ENCODE peak calls at places on chromosomes 13 and 19, in six cellular contexts. One of them, this sample, is unnamed.

GRCh38 chr13:33953203-33953602 is 135.3 kb downstream of the RFC3 start:
- DNase-seq in H1: no peak
- DNase-seq in neuronal stem cell: no peak
- DNase-seq in H9: no peak
- DNase-seq in IMR-90: peak
- DNase-seq in trophoblast cell: no peak
- DNase-seq in this sample: no peak

GRCh38 chr19:29121684-29122083 is 91.3 kb downstream of the UQCRFS1 start:
- DNase-seq in neuronal stem cell: no peak
- DNase-seq in H9: peak
- DNase-seq in H1: peak
- DNase-seq in trophoblast cell: peak
- DNase-seq in IMR-90: no peak
- DNase-seq in this sample: no peak

GRCh38 chr13:18946738-18947137 is 234.9 kb downstream of the TUBA3C start:
- DNase-seq in H9: no peak
- DNase-seq in neuronal stem cell: no peak
- DNase-seq in trophoblast cell: no peak
- DNase-seq in IMR-90: no peak
- DNase-seq in H1: no peak
- DNase-seq in this sample: no peak

GRCh38 chr13:24264976-24265375 is 44.4 kb upstream of the C1QTNF9 start:
- DNase-seq in neuronal stem cell: no peak
- DNase-seq in IMR-90: no peak
- DNase-seq in H9: no peak
- DNase-seq in H1: no peak
- DNase-seq in trophoblast cell: no peak
- DNase-seq in this sample: no peak

GRCh38 chr19:40422428-40423226 is 3.2 kb downstream of the SERTAD1 start:
- DNase-seq in IMR-90: no peak
- DNase-seq in H1: no peak
- DNase-seq in trophoblast cell: no peak
- DNase-seq in neuronal stem cell: no peak
- DNase-seq in H9: no peak
- DNase-seq in this sample: no peak

GRCh38 chr19:46813570-46814358 is 25.4 kb upstream of the SLC1A5 start:
- DNase-seq in trophoblast cell: no peak
- DNase-seq in H1: no peak
- DNase-seq in IMR-90: peak
- DNase-seq in neuronal stem cell: no peak
- DNase-seq in H9: no peak
- DNase-seq in this sample: peak

GRCh38 chr13:112343591-112343990 is 32.6 kb upstream of the SPACA7 start:
- DNase-seq in neuronal stem cell: no peak
- DNase-seq in H9: peak
- DNase-seq in IMR-90: no peak
- DNase-seq in trophoblast cell: no peak
- DNase-seq in H1: no peak
- DNase-seq in this sample: no peak

GRCh38 chr19:1133471-1133929 is 29.7 kb downstream of the GPX4 start:
- DNase-seq in H1: no peak
- DNase-seq in trophoblast cell: no peak
- DNase-seq in H9: peak
- DNase-seq in IMR-90: no peak
- DNase-seq in neuronal stem cell: no peak
- DNase-seq in this sample: no peak

GRCh38 chr13:30690282-30691188 is 44.8 kb upstream of the ALOX5AP start:
- DNase-seq in H9: no peak
- DNase-seq in H1: no peak
- DNase-seq in IMR-90: peak
- DNase-seq in trophoblast cell: peak
- DNase-seq in neuronal stem cell: no peak
- DNase-seq in this sample: peak

GRCh38 chr19:15841875-15842569 is 26.6 kb upstream of the OR10H1 start:
- DNase-seq in IMR-90: no peak
- DNase-seq in H9: no peak
- DNase-seq in trophoblast cell: no peak
- DNase-seq in H1: no peak
- DNase-seq in neuronal stem cell: no peak
- DNase-seq in this sample: no peak

GRCh38 chr19:6890938-6891337 is 3.6 kb downstream of the ADGRE1 start:
- DNase-seq in neuronal stem cell: no peak
- DNase-seq in H1: no peak
- DNase-seq in trophoblast cell: no peak
- DNase-seq in H9: no peak
- DNase-seq in IMR-90: no peak
- DNase-seq in this sample: no peak

GRCh38 chr19:4815426-4816387 is 15.8 kb downstream of the TICAM1 start:
- DNase-seq in trophoblast cell: peak
- DNase-seq in H9: peak
- DNase-seq in neuronal stem cell: peak
- DNase-seq in IMR-90: peak
- DNase-seq in H1: peak
- DNase-seq in this sample: peak

GRCh38 chr19:42024622-42025111 is 30.6 kb upstream of the ATP1A3 start:
- DNase-seq in H9: no peak
- DNase-seq in neuronal stem cell: no peak
- DNase-seq in IMR-90: peak
- DNase-seq in trophoblast cell: no peak
- DNase-seq in H1: no peak
- DNase-seq in this sample: peak

GRCh38 chr19:19628499-19629134 is 597 bp upstream of the LPAR2 start:
- DNase-seq in H9: peak
- DNase-seq in neuronal stem cell: peak
- DNase-seq in H1: peak
- DNase-seq in IMR-90: peak
- DNase-seq in trophoblast cell: peak
- DNase-seq in this sample: peak

GRCh38 chr19:17286263-17286662 is 4.6 kb downstream of the ANKLE1 start:
- DNase-seq in neuronal stem cell: no peak
- DNase-seq in IMR-90: no peak
- DNase-seq in H9: no peak
- DNase-seq in H1: no peak
- DNase-seq in trophoblast cell: no peak
- DNase-seq in this sample: no peak

GRCh38 chr13:80348750-80349149 is 7.8 kb upstream of the SPRY2 start:
- DNase-seq in H1: no peak
- DNase-seq in trophoblast cell: no peak
- DNase-seq in H9: no peak
- DNase-seq in IMR-90: no peak
- DNase-seq in neuronal stem cell: no peak
- DNase-seq in this sample: no peak

GRCh38 chr19:35715981-35716734 is 1.6 kb upstream of the KMT2B start:
- DNase-seq in H1: no peak
- DNase-seq in trophoblast cell: peak
- DNase-seq in IMR-90: peak
- DNase-seq in H9: no peak
- DNase-seq in neuronal stem cell: no peak
- DNase-seq in this sample: no peak

GRCh38 chr19:14375055-14375581 is 6.1 kb upstream of the ADGRE5 start:
- DNase-seq in IMR-90: no peak
- DNase-seq in neuronal stem cell: no peak
- DNase-seq in H1: no peak
- DNase-seq in H9: no peak
- DNase-seq in trophoblast cell: no peak
- DNase-seq in this sample: no peak

GRCh38 chr19:35644987-35645679 is 3.0 kb upstream of the COX6B1 start:
- DNase-seq in IMR-90: peak
- DNase-seq in H1: peak
- DNase-seq in neuronal stem cell: peak
- DNase-seq in trophoblast cell: peak
- DNase-seq in H9: peak
- DNase-seq in this sample: no peak

GRCh38 chr19:55490478-55491436 is 2.5 kb downstream of the SSC5D start:
- DNase-seq in neuronal stem cell: no peak
- DNase-seq in H1: no peak
- DNase-seq in IMR-90: no peak
- DNase-seq in H9: no peak
- DNase-seq in trophoblast cell: no peak
- DNase-seq in this sample: no peak

GRCh38 chr19:13262450-13262849 is 112.2 kb downstream of the IER2 start:
- DNase-seq in neuronal stem cell: no peak
- DNase-seq in trophoblast cell: peak
- DNase-seq in H1: no peak
- DNase-seq in IMR-90: peak
- DNase-seq in H9: no peak
- DNase-seq in this sample: peak

GRCh38 chr19:17681505-17682125 is 6.5 kb downstream of the UNC13A start:
- DNase-seq in H9: peak
- DNase-seq in IMR-90: peak
- DNase-seq in H1: no peak
- DNase-seq in trophoblast cell: peak
- DNase-seq in neuronal stem cell: no peak
- DNase-seq in this sample: peak

GRCh38 chr13:113187905-113188595 is 20.4 kb downstream of the PCID2 start:
- DNase-seq in H1: no peak
- DNase-seq in trophoblast cell: no peak
- DNase-seq in IMR-90: peak
- DNase-seq in neuronal stem cell: no peak
- DNase-seq in H9: no peak
- DNase-seq in this sample: peak

GRCh38 chr19:8366121-8366581 is 2.2 kb downstream of the ANGPTL4 start:
- DNase-seq in trophoblast cell: peak
- DNase-seq in IMR-90: no peak
- DNase-seq in H9: no peak
- DNase-seq in H1: no peak
- DNase-seq in neuronal stem cell: no peak
- DNase-seq in this sample: peak

GRCh38 chr13:42355118-42355840 is 83.3 kb downstream of the AKAP11 start:
- DNase-seq in H9: no peak
- DNase-seq in H1: no peak
- DNase-seq in neuronal stem cell: no peak
- DNase-seq in IMR-90: no peak
- DNase-seq in trophoblast cell: no peak
- DNase-seq in this sample: no peak

GRCh38 chr13:41059466-41059865 is 1.8 kb upstream of the WBP4 start:
- DNase-seq in IMR-90: peak
- DNase-seq in neuronal stem cell: no peak
- DNase-seq in trophoblast cell: no peak
- DNase-seq in H9: no peak
- DNase-seq in H1: no peak
- DNase-seq in this sample: peak

GRCh38 chr19:29320076-29320475 is 107.1 kb upstream of the UQCRFS1 start:
- DNase-seq in H1: no peak
- DNase-seq in IMR-90: no peak
- DNase-seq in H9: no peak
- DNase-seq in trophoblast cell: no peak
- DNase-seq in neuronal stem cell: no peak
- DNase-seq in this sample: no peak

GRCh38 chr13:67841071-67841470 is 610.9 kb upstream of the PCDH9 start:
- DNase-seq in IMR-90: no peak
- DNase-seq in H9: peak
- DNase-seq in trophoblast cell: no peak
- DNase-seq in neuronal stem cell: no peak
- DNase-seq in H1: peak
- DNase-seq in this sample: no peak

GRCh38 chr19:43527860-43528622 is 1.0 kb upstream of the ETHE1 start:
- DNase-seq in IMR-90: no peak
- DNase-seq in H1: no peak
- DNase-seq in trophoblast cell: peak
- DNase-seq in H9: no peak
- DNase-seq in neuronal stem cell: no peak
- DNase-seq in this sample: peak
- H3K4me2 ChIP-seq in IMR-90: peak
- H3K4me2 ChIP-seq in H1: peak
- H3K4me2 ChIP-seq in trophoblast cell: no peak
- H3K4me2 ChIP-seq in H9: peak
- H3K4me2 ChIP-seq in neuronal stem cell: no peak
- H3K4me2 ChIP-seq in this sample: no peak

GRCh38 chr19:58554494-58555368 is at the start of gene CHMP2A:
- DNase-seq in IMR-90: peak
- DNase-seq in neuronal stem cell: peak
- DNase-seq in trophoblast cell: peak
- DNase-seq in H1: peak
- DNase-seq in H9: peak
- DNase-seq in this sample: peak
- H2AK5ac ChIP-seq in IMR-90: peak
- H2AK5ac ChIP-seq in neuronal stem cell: peak
- H2AK5ac ChIP-seq in trophoblast cell: peak
- H2AK5ac ChIP-seq in H1: no peak
- H2AK5ac ChIP-seq in H9: no peak
- H2AK5ac ChIP-seq in this sample: peak

GRCh38 chr13:99296270-99296865 is 10.8 kb downstream of the GPR183 start:
- DNase-seq in IMR-90: peak
- DNase-seq in H9: no peak
- DNase-seq in trophoblast cell: no peak
- DNase-seq in neuronal stem cell: no peak
- DNase-seq in H1: no peak
- DNase-seq in this sample: no peak

GRCh38 chr13:99293178-99293577 is 14.0 kb downstream of the GPR183 start:
- DNase-seq in trophoblast cell: no peak
- DNase-seq in IMR-90: no peak
- DNase-seq in neuronal stem cell: no peak
- DNase-seq in H1: no peak
- DNase-seq in H9: no peak
- DNase-seq in this sample: no peak

GRCh38 chr13:99297330-99297729 is 9.9 kb downstream of the GPR183 start:
- DNase-seq in H9: no peak
- DNase-seq in H1: no peak
- DNase-seq in neuronal stem cell: no peak
- DNase-seq in IMR-90: peak
- DNase-seq in trophoblast cell: no peak
- DNase-seq in this sample: no peak

GRCh38 chr13:99295488-99296252 is 11.5 kb downstream of the GPR183 start:
- DNase-seq in H9: no peak
- DNase-seq in neuronal stem cell: no peak
- DNase-seq in trophoblast cell: no peak
- DNase-seq in IMR-90: no peak
- DNase-seq in H1: no peak
- DNase-seq in this sample: no peak

DNA sequence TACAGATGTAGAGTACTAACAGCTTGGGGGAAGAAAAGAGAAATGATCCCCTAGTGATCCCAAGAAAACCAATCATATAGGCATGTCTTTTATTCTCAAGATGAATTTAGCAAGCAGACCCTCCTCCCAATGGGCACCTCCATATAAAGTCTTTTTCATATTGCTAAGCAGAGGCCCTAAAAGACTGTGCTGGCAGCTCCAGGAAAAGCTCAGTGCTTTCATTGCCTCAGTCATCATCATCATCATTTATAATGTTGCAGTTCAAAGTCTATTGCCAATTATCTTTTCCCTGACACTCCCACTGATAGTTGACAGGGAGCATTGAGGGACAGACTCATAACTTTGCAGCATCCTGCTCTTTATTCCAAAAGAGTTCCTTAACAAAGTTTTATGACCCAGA is 13.0 kb downstream of the GPR183 start:
- DNase-seq in H1: no peak
- DNase-seq in IMR-90: no peak
- DNase-seq in neuronal stem cell: no peak
- DNase-seq in H9: no peak
- DNase-seq in trophoblast cell: no peak
- DNase-seq in this sample: no peak
- H3K14ac ChIP-seq in H1: no peak
- H3K14ac ChIP-seq in IMR-90: no peak
- H3K14ac ChIP-seq in neuronal stem cell: no peak
- H3K14ac ChIP-seq in H9: no peak
- H3K14ac ChIP-seq in trophoblast cell: no peak
- H3K14ac ChIP-seq in this sample: no peak

GRCh38 chr13:73162912-73163911 is 104.4 kb downstream of the KLF5 start:
- DNase-seq in H9: no peak
- DNase-seq in neuronal stem cell: no peak
- DNase-seq in trophoblast cell: no peak
- DNase-seq in H1: no peak
- DNase-seq in IMR-90: no peak
- DNase-seq in this sample: no peak
- H3K4me2 ChIP-seq in H9: no peak
- H3K4me2 ChIP-seq in neuronal stem cell: no peak
- H3K4me2 ChIP-seq in trophoblast cell: no peak
- H3K4me2 ChIP-seq in H1: no peak
- H3K4me2 ChIP-seq in IMR-90: no peak
- H3K4me2 ChIP-seq in this sample: no peak

This sample was measured in mesenchymal stem cell.